ENCODE peak calls at places on chromosome 18, in four cellular contexts. One of them, this sample, is unnamed.

GRCh38 chr18:43471873-43472272 is 194.6 kb upstream of the SYT4 start:
- DNase-seq in H1: no peak
- DNase-seq in trophoblast cell: no peak
- DNase-seq in mesenchymal stem cell: no peak
- DNase-seq in this sample: no peak

GRCh38 chr18:9849407-9849961 is 36.3 kb upstream of the TXNDC2 start:
- DNase-seq in H1: no peak
- DNase-seq in trophoblast cell: peak; percentile 91
- DNase-seq in mesenchymal stem cell: no peak
- DNase-seq in this sample: no peak

GRCh38 chr18:46343940-46344372 is 239.8 kb downstream of the HAUS1 start:
- DNase-seq in H1: peak; percentile 61
- DNase-seq in trophoblast cell: no peak
- DNase-seq in mesenchymal stem cell: no peak
- DNase-seq in this sample: no peak

GRCh38 chr18:32425466-32425865 is 45.2 kb downstream of the GAREM1 start:
- DNase-seq in H1: no peak
- DNase-seq in trophoblast cell: peak; percentile 6
- DNase-seq in mesenchymal stem cell: peak; percentile 76
- DNase-seq in this sample: no peak

GRCh38 chr18:46269275-46269674 is 165.1 kb downstream of the HAUS1 start:
- DNase-seq in H1: no peak
- DNase-seq in trophoblast cell: no peak
- DNase-seq in mesenchymal stem cell: no peak
- DNase-seq in this sample: no peak

GRCh38 chr18:79588636-79589481 is 90.7 kb upstream of the CTDP1 start:
- DNase-seq in H1: peak; percentile 59
- DNase-seq in trophoblast cell: peak; percentile 20
- DNase-seq in mesenchymal stem cell: peak; percentile 82
- DNase-seq in this sample: peak; percentile 41

GRCh38 chr18:7822435-7823425 is 255.6 kb downstream of the PTPRM start:
- DNase-seq in H1: no peak
- DNase-seq in trophoblast cell: no peak
- DNase-seq in mesenchymal stem cell: peak; percentile 11
- DNase-seq in this sample: no peak

GRCh38 chr18:63860536-63860930 is 27.0 kb upstream of the SERPINB2 start:
- DNase-seq in H1: no peak
- DNase-seq in trophoblast cell: peak; percentile 81
- DNase-seq in mesenchymal stem cell: no peak
- DNase-seq in this sample: no peak

GRCh38 chr18:37299471-37300304 is 265.9 kb downstream of the CELF4 start:
- DNase-seq in H1: no peak
- DNase-seq in trophoblast cell: peak; percentile 98
- DNase-seq in mesenchymal stem cell: peak; percentile 99
- DNase-seq in this sample: no peak

GRCh38 chr18:79789091-79789891 is 8.4 kb upstream of the KCNG2 start:
- DNase-seq in H1: peak; percentile 45
- DNase-seq in trophoblast cell: no peak
- DNase-seq in mesenchymal stem cell: no peak
- DNase-seq in this sample: no peak

GRCh38 chr18:24027156-24027555 is 12.6 kb downstream of the TTC39C start:
- DNase-seq in H1: no peak
- DNase-seq in trophoblast cell: peak; percentile 92
- DNase-seq in mesenchymal stem cell: peak; percentile 36
- DNase-seq in this sample: no peak

GRCh38 chr18:34709104-34709503 is 994 bp upstream of the DTNA start:
- DNase-seq in H1: no peak
- DNase-seq in trophoblast cell: peak; percentile 65
- DNase-seq in mesenchymal stem cell: peak; percentile 95
- DNase-seq in this sample: no peak

GRCh38 chr18:23585007-23585871 is 1.1 kb downstream of the NPC1 start:
- DNase-seq in H1: no peak
- DNase-seq in trophoblast cell: peak; percentile 30
- DNase-seq in mesenchymal stem cell: peak; percentile 74
- DNase-seq in this sample: no peak

GRCh38 chr18:21071071-21071470 is 40.5 kb downstream of the ROCK1 start:
- DNase-seq in H1: no peak
- DNase-seq in trophoblast cell: no peak
- DNase-seq in mesenchymal stem cell: no peak
- DNase-seq in this sample: no peak

GRCh38 chr18:9575558-9575957 is 38.8 kb downstream of the PPP4R1 start:
- DNase-seq in H1: peak; percentile 58
- DNase-seq in trophoblast cell: peak; percentile 98
- DNase-seq in mesenchymal stem cell: peak; percentile 97
- DNase-seq in this sample: peak; percentile 39

GRCh38 chr18:63832470-63832869 is 55.0 kb upstream of the SERPINB2 start:
- DNase-seq in H1: no peak
- DNase-seq in trophoblast cell: peak; percentile 13
- DNase-seq in mesenchymal stem cell: no peak
- DNase-seq in this sample: no peak

GRCh38 chr18:46833899-46834298 is 77.0 kb upstream of the ST8SIA5 start:
- DNase-seq in H1: no peak
- DNase-seq in trophoblast cell: no peak
- DNase-seq in mesenchymal stem cell: no peak
- DNase-seq in this sample: no peak

GRCh38 chr18:68484241-68484640 is 230.7 kb downstream of the TMX3 start:
- DNase-seq in H1: no peak
- DNase-seq in trophoblast cell: peak; percentile 14
- DNase-seq in mesenchymal stem cell: peak; percentile 47
- DNase-seq in this sample: no peak

GRCh38 chr18:68494802-68495560 is 219.9 kb downstream of the TMX3 start:
- DNase-seq in H1: no peak
- DNase-seq in trophoblast cell: peak; percentile 92
- DNase-seq in mesenchymal stem cell: peak; percentile 91
- DNase-seq in this sample: no peak

GRCh38 chr18:68489018-68489792 is 225.7 kb downstream of the TMX3 start:
- DNase-seq in H1: no peak
- DNase-seq in trophoblast cell: peak; percentile 7
- DNase-seq in mesenchymal stem cell: no peak
- DNase-seq in this sample: no peak
- H2BK12ac ChIP-seq in H1: peak overlapping the region; percentile 96
- H2BK12ac ChIP-seq in trophoblast cell: no peak overlapping the region
- H2BK12ac ChIP-seq in mesenchymal stem cell: peak overlapping the region; percentile 24
- H2BK12ac ChIP-seq in this sample: no peak overlapping the region

GRCh38 chr18:47911877-47912276 is 18.6 kb downstream of the SMAD2 start:
- DNase-seq in H1: no peak
- DNase-seq in trophoblast cell: no peak
- DNase-seq in mesenchymal stem cell: no peak
- DNase-seq in this sample: no peak

GRCh38 chr18:47912794-47913594 is 17.5 kb downstream of the SMAD2 start:
- DNase-seq in H1: no peak
- DNase-seq in trophoblast cell: no peak
- DNase-seq in mesenchymal stem cell: peak; percentile 18
- DNase-seq in this sample: no peak

GRCh38 chr18:47915229-47915628 is 15.2 kb downstream of the SMAD2 start:
- DNase-seq in H1: no peak
- DNase-seq in trophoblast cell: no peak
- DNase-seq in mesenchymal stem cell: no peak
- DNase-seq in this sample: no peak

GRCh38 chr18:47909484-47909883 is 21.0 kb downstream of the SMAD2 start:
- DNase-seq in H1: no peak
- DNase-seq in trophoblast cell: no peak
- DNase-seq in mesenchymal stem cell: no peak
- DNase-seq in this sample: no peak

GRCh38 chr18:47912343-47912742 is 18.1 kb downstream of the SMAD2 start:
- DNase-seq in H1: no peak
- DNase-seq in trophoblast cell: no peak
- DNase-seq in mesenchymal stem cell: peak; percentile 19
- DNase-seq in this sample: no peak
- H3K36me3 ChIP-seq in H1: peaks cover 1% of the 10 kb centered on the region
- H3K36me3 ChIP-seq in trophoblast cell: peaks cover 2% of the 10 kb centered on the region
- H3K36me3 ChIP-seq in mesenchymal stem cell: peaks cover 7% of the 10 kb centered on the region
- H3K36me3 ChIP-seq in this sample: peaks cover 2% of the 10 kb centered on the region

GRCh38 chr18:29540548-29540947 is 1363.6 kb upstream of the CDH2 start:
- DNase-seq in H1: no peak
- DNase-seq in trophoblast cell: peak; percentile 68
- DNase-seq in mesenchymal stem cell: no peak
- DNase-seq in this sample: no peak
- H2BK12ac ChIP-seq in H1: no peak overlapping the region
- H2BK12ac ChIP-seq in trophoblast cell: no peak overlapping the region
- H2BK12ac ChIP-seq in mesenchymal stem cell: no peak overlapping the region
- H2BK12ac ChIP-seq in this sample: no peak overlapping the region

GRCh38 chr18:77099501-77100370 is 32.8 kb downstream of the MBP start:
- DNase-seq in H1: no peak
- DNase-seq in trophoblast cell: no peak
- DNase-seq in mesenchymal stem cell: no peak
- DNase-seq in this sample: no peak
- H3K36me3 ChIP-seq in H1: no peaks in the 10 kb centered on the region
- H3K36me3 ChIP-seq in trophoblast cell: peaks cover 4% of the 10 kb centered on the region
- H3K36me3 ChIP-seq in mesenchymal stem cell: peaks cover 13% of the 10 kb centered on the region
- H3K36me3 ChIP-seq in this sample: no peaks in the 10 kb centered on the region

DNA sequence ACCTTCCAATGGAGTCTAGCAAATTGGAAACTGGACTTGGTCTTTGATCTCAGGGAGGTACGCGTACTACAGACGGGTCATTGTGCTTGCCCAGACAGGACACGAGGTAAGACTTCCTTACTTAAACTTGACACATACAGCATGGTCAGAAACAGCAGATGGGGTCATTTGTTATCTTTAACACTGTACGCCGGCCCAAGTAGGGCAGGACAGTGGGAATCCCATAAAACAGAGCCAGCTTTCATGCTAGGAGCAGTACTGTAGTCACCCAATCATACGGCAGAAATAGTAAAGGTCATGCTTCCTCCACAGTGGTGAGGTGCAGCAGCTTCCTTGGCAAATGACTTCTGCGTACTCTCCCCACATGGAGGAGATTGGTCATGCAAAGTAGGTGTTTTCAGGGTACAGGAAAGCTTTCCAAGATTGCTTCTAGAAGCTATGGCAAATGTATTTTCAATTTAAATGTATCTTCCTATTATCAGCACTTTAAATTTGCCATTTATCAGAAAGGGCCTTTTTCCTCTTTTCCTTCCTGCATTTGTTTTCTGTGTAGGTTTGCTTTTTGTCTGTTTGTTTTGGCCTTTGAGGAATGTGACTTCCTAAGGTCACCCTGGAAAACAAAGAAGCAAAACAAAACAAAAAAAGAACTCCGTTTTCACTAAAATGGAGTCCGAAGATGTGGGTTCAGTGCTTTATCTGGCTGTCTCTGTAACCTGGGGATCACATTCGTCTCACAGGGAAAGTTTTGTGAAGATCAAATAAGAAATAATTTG is 74.0 kb upstream of the DSG1 start:
- DNase-seq in H1: no peak
- DNase-seq in trophoblast cell: no peak
- DNase-seq in mesenchymal stem cell: no peak
- DNase-seq in this sample: no peak
- H2BK12ac ChIP-seq in H1: peak overlapping the region; percentile 85
- H2BK12ac ChIP-seq in trophoblast cell: peak overlapping the region; percentile 100
- H2BK12ac ChIP-seq in mesenchymal stem cell: peak overlapping the region; percentile 64
- H2BK12ac ChIP-seq in this sample: peak overlapping the region; percentile 30

DNA sequence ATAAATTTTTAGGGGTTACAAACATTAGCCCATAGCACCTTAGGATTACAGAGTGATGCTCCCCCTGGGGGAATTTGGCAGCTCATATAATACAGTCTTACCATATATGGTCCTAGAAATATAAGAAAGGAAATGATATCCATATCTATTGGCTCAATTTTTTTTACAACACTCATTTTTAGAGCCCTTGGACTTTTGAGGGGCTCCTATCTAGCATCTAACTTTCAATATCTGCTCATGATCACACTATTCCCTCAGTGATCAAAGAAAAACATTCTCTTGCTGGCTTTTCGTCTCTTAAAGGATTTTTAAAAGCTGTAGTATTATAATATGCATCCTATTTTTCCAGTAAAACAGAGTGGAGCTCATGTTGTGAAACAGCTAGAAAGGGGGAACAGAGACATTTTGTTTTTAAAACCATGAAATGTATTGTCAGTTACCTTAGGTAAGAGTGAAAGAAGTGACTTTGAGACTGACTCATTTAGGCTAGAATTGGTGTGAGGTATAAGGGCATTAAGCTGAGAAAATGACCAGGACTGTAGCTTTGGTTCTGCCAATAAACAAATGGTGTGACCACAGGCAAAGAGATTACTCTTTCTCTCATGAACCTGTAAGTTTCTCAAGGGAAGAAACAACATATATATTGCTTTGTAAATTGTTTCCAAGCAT is 65.8 kb downstream of the ALPK2 start:
- DNase-seq in H1: no peak
- DNase-seq in trophoblast cell: no peak
- DNase-seq in mesenchymal stem cell: no peak
- DNase-seq in this sample: no peak
- H3K36me3 ChIP-seq in H1: no peaks in the 10 kb centered on the region
- H3K36me3 ChIP-seq in trophoblast cell: no peaks in the 10 kb centered on the region
- H3K36me3 ChIP-seq in mesenchymal stem cell: peaks cover 28% of the 10 kb centered on the region
- H3K36me3 ChIP-seq in this sample: no peaks in the 10 kb centered on the region

GRCh38 chr18:4319738-4320677 is 135.1 kb downstream of the DLGAP1 start:
- DNase-seq in H1: no peak
- DNase-seq in trophoblast cell: no peak
- DNase-seq in mesenchymal stem cell: no peak
- DNase-seq in this sample: no peak
- H2BK12ac ChIP-seq in H1: no peak overlapping the region
- H2BK12ac ChIP-seq in trophoblast cell: no peak overlapping the region
- H2BK12ac ChIP-seq in mesenchymal stem cell: no peak overlapping the region
- H2BK12ac ChIP-seq in this sample: no peak overlapping the region

GRCh38 chr18:42047721-42048120 is 92.7 kb downstream of the PIK3C3 start:
- DNase-seq in H1: no peak
- DNase-seq in trophoblast cell: no peak
- DNase-seq in mesenchymal stem cell: no peak
- DNase-seq in this sample: no peak
- H3K36me3 ChIP-seq in H1: peaks cover 9% of the 10 kb centered on the region
- H3K36me3 ChIP-seq in trophoblast cell: peaks cover 4% of the 10 kb centered on the region
- H3K36me3 ChIP-seq in mesenchymal stem cell: peaks cover 7% of the 10 kb centered on the region
- H3K36me3 ChIP-seq in this sample: peaks cover 63% of the 10 kb centered on the region